ENCODE peak calls at places on chromosomes 3 and 15, in eight cellular contexts. R is Peyer's patch, W is right cardiac atrium, Y is left ventricle myocardium inferior, P is NT2/D1, C is lower lobe of right lung, M is GM23248, I is heart right ventricle. N is an unnamed sample. For H3K4me1, the result is how much of the 10 kb centered on the place peaks cover.

GRCh38 chr3:194956697-194957396 is 271.2 kb downstream of the FAM43A start:
- DNase-seq in R (no peak), W (no peak), Y (peak), P (no peak), C (no peak), M (no peak), I (no peak), N (no peak)

GRCh38 chr3:81920805-81921204 is 159.4 kb upstream of the GBE1 start:
- DNase-seq in R (no peak), W (no peak), Y (no peak), P (no peak), C (no peak), M (no peak), I (no peak), N (no peak)

GRCh38 chr3:16811950-16812349 is 72.8 kb upstream of the PLCL2 start:
- DNase-seq in R (no peak), W (no peak), Y (no peak), P (no peak), C (no peak), M (no peak), I (no peak), N (no peak)

GRCh38 chr3:71695000-71695482 is 30.2 kb downstream of the EIF4E3 start:
- DNase-seq in R (no peak), W (no peak), Y (no peak), P (no peak), C (no peak), M (no peak), I (no peak), N (no peak)

GRCh38 chr3:119700269-119700919 is 2.4 kb upstream of the CFAP91 start:
- DNase-seq in R (no peak), W (no peak), Y (no peak), P (no peak), C (no peak), M (peak), I (no peak), N (peak)

GRCh38 chr3:55489804-55490132 is 2.7 kb upstream of the WNT5A start:
- DNase-seq in R (no peak), W (peak), Y (peak), P (no peak), C (no peak), M (no peak), I (no peak), N (no peak)

GRCh38 chr15:73633991-73634495 is 854 bp upstream of the NPTN start:
- DNase-seq in R (no peak), W (no peak), Y (no peak), P (no peak), C (no peak), M (peak), I (no peak), N (no peak)

GRCh38 chr3:110069641-110070538 is 732.5 kb upstream of the DPPA4 start:
- DNase-seq in R (no peak), W (no peak), Y (no peak), P (no peak), C (no peak), M (peak), I (no peak), N (peak)

GRCh38 chr3:139764936-139765335 is 87.2 kb upstream of the NMNAT3 start:
- DNase-seq in R (no peak), W (no peak), Y (no peak), P (no peak), C (no peak), M (peak), I (no peak), N (no peak)

GRCh38 chr3:146164071-146164470 is 3.1 kb upstream of the PLOD2 start:
- DNase-seq in R (no peak), W (no peak), Y (no peak), P (no peak), C (no peak), M (peak), I (no peak), N (no peak)

GRCh38 chr15:96125681-96126080 is 204.8 kb upstream of the NR2F2 start:
- DNase-seq in R (no peak), W (no peak), Y (no peak), P (no peak), C (no peak), M (peak), I (no peak), N (no peak)

GRCh38 chr15:101187820-101188516 is 63.9 kb downstream of the CHSY1 start:
- DNase-seq in R (no peak), W (no peak), Y (no peak), P (no peak), C (no peak), M (no peak), I (no peak), N (no peak)

GRCh38 chr15:90101130-90101968 is 919 bp downstream of the IDH2 start:
- DNase-seq in R (peak), W (peak), Y (peak), P (no peak), C (peak), M (peak), I (peak), N (peak)

GRCh38 chr15:90099868-90100854 is 2.1 kb downstream of the IDH2 start:
- DNase-seq in R (peak), W (peak), Y (no peak), P (no peak), C (no peak), M (peak), I (no peak), N (peak)

GRCh38 chr15:90097475-90097874 is 4.8 kb downstream of the IDH2 start:
- DNase-seq in R (peak), W (no peak), Y (no peak), P (no peak), C (no peak), M (no peak), I (no peak), N (peak)

GRCh38 chr15:90101969-90102890 is at the start of gene IDH2:
- DNase-seq in R (peak), W (peak), Y (peak), P (peak), C (peak), M (peak), I (peak), N (peak)

DNA sequence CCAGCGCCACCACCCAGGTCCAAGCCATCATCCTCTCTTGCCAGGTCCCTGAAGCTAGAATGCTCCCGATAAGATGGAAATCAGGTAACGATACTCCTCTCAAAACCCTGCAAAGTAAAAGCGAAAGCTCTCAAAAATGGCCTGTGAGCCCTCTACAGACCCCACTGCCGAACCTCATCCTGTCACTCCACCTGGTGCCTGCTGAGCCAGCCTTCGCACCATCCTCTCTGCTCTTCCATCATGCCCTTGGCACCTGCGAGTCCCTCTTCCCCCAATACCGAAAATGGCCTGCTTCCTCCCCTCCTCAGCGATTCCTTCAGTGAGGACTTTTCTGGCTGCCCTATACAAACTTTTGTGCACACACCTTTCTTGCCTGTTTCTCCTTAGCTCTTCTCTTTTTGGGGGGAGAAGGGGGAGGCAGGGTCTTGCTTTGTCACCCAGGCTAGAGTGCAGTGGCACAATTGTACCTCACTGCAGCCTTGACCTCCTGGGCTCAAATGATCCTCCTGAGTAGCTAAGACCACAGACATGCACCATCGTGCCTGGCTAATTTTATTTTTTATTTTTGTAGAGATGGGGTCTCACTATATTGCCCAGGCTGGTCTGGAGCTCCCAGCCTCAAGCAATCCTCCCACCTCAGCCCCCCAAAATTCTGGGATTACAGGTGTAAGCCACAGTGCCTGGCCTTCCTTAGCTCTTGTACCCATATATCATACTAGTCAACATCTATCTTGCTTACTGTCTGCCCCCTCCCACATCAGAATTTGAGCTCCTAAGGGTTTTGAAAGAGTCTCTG is 3.0 kb downstream of the IDH2 start:
- DNase-seq in R (peak), W (no peak), Y (no peak), P (no peak), C (no peak), M (no peak), I (no peak), N (peak)
- H3K4me1 ChIP-seq in R (under half), W (under half), Y (half or more), P (under half), C (half or more), M (under half), I (under half), N (half or more)

GRCh38 chr3:113663324-113663750 is 33.1 kb downstream of the USF3 start:
- DNase-seq in R (no peak), W (no peak), Y (no peak), P (no peak), C (no peak), M (no peak), I (no peak), N (no peak)
- H3K4me1 ChIP-seq in R (under half), W (under half), Y (under half), P (under half), C (under half), M (under half), I (under half), N (under half)

GRCh38 chr3:124883766-124884473 is 3.2 kb downstream of the ITGB5 start:
- DNase-seq in R (no peak), W (no peak), Y (no peak), P (no peak), C (no peak), M (peak), I (no peak), N (no peak)
- H3K4me1 ChIP-seq in R (under half), W (under half), Y (half or more), P (under half), C (under half), M (under half), I (under half), N (under half)

GRCh38 chr3:171379281-171379680 is 80.9 kb downstream of the TNIK start:
- DNase-seq in R (no peak), W (no peak), Y (no peak), P (no peak), C (no peak), M (peak), I (no peak), N (no peak)

GRCh38 chr3:171375704-171376103 is 84.5 kb downstream of the TNIK start:
- DNase-seq in R (no peak), W (no peak), Y (no peak), P (no peak), C (no peak), M (peak), I (no peak), N (peak)

GRCh38 chr3:171376125-171376947 is 83.9 kb downstream of the TNIK start:
- DNase-seq in R (no peak), W (no peak), Y (no peak), P (no peak), C (no peak), M (peak), I (no peak), N (peak)

GRCh38 chr3:171378586-171378985 is 81.6 kb downstream of the TNIK start:
- DNase-seq in R (no peak), W (no peak), Y (no peak), P (no peak), C (no peak), M (no peak), I (no peak), N (no peak)

GRCh38 chr3:171377859-171378258 is 82.3 kb downstream of the TNIK start:
- DNase-seq in R (no peak), W (no peak), Y (no peak), P (no peak), C (no peak), M (no peak), I (no peak), N (no peak)
- H3K4me1 ChIP-seq in R (under half), W (under half), Y (half or more), P (under half), C (under half), M (under half), I (under half), N (under half)

GRCh38 chr3:10193692-10194327 is 29.1 kb downstream of the IRAK2 start:
- DNase-seq in R (no peak), W (no peak), Y (no peak), P (no peak), C (no peak), M (no peak), I (no peak), N (no peak)

GRCh38 chr3:10198226-10198625 is 33.5 kb downstream of the IRAK2 start:
- DNase-seq in R (no peak), W (no peak), Y (no peak), P (no peak), C (no peak), M (no peak), I (no peak), N (no peak)

GRCh38 chr3:10194328-10195071 is 29.8 kb downstream of the IRAK2 start:
- DNase-seq in R (peak), W (no peak), Y (no peak), P (no peak), C (no peak), M (peak), I (peak), N (no peak)

GRCh38 chr3:10196389-10197052 is 31.8 kb downstream of the IRAK2 start:
- DNase-seq in R (peak), W (peak), Y (peak), P (no peak), C (no peak), M (peak), I (peak), N (peak)

DNA sequence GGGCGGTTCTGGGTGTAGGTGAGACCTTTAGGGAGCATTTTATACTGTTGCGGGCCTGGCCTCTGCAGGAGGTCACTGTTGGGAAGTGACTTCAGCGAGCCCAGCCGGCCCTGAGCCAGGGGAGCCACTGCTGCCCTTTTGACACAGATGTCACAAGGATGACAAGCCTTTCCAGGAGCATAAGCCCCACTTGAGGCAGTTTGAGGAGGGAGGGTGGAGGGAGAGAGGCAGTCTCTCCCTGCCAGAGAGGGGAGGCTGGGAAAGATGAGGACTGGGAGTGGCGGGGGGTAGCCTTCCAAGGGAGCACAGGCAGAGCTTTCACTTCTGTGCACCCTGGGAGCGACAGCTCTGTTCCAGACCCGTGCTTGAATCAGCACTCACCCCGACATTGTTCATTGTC is 31.0 kb downstream of the IRAK2 start:
- DNase-seq in R (no peak), W (no peak), Y (no peak), P (no peak), C (no peak), M (no peak), I (no peak), N (no peak)
- H3K4me1 ChIP-seq in R (under half), W (under half), Y (half or more), P (under half), C (half or more), M (half or more), I (under half), N (under half)

GRCh38 chr15:67118808-67119207 is 53.4 kb downstream of the SMAD3 start:
- DNase-seq in R (no peak), W (no peak), Y (no peak), P (no peak), C (no peak), M (no peak), I (no peak), N (no peak)

GRCh38 chr15:67119238-67119846 is 53.9 kb downstream of the SMAD3 start:
- DNase-seq in R (no peak), W (no peak), Y (no peak), P (no peak), C (no peak), M (no peak), I (no peak), N (no peak)

GRCh38 chr15:67115567-67115966 is 50.2 kb downstream of the SMAD3 start:
- DNase-seq in R (no peak), W (no peak), Y (no peak), P (no peak), C (no peak), M (no peak), I (no peak), N (no peak)

GRCh38 chr15:67116742-67117141 is 51.3 kb downstream of the SMAD3 start:
- DNase-seq in R (no peak), W (no peak), Y (no peak), P (no peak), C (no peak), M (no peak), I (no peak), N (peak)

GRCh38 chr15:67117356-67117755 is 52.0 kb downstream of the SMAD3 start:
- DNase-seq in R (no peak), W (no peak), Y (no peak), P (no peak), C (no peak), M (peak), I (no peak), N (no peak)
- H3K4me1 ChIP-seq in R (under half), W (under half), Y (half or more), P (under half), C (half or more), M (half or more), I (under half), N (under half)

N was measured in MM.1S.